ENCODE peak calls at places on chromosomes 3 and 15, in six cellular contexts. Q is OCI-LY7, G is ovary, N is tibial nerve, I is cardiac muscle cell, X is uterus. A is an unnamed sample. For H3K9me3, the result is how much of the 10 kb centered on the place peaks cover.

GRCh38 chr15:66498501-66499386 is 1.2 kb upstream of the SNAPC5 start:
- DNase-seq in Q (peak), G (no peak), N (no peak), I (peak), X (no peak), A (no peak)

GRCh38 chr3:64316971-64317370 is 91.7 kb upstream of the PRICKLE2 start:
- DNase-seq in Q (no peak), G (no peak), N (no peak), I (no peak), X (no peak), A (no peak)

GRCh38 chr15:54029076-54029475 is 50.8 kb downstream of the UNC13C start:
- DNase-seq in Q (no peak), G (no peak), N (no peak), I (no peak), X (no peak), A (no peak)

GRCh38 chr3:138879541-138880380 is 45.0 kb upstream of the PIK3CB start:
- DNase-seq in Q (no peak), G (no peak), N (no peak), I (no peak), X (no peak), A (no peak)

GRCh38 chr3:109122690-109123089 is 4.8 kb upstream of the MORC1 start:
- DNase-seq in Q (no peak), G (no peak), N (no peak), I (no peak), X (no peak), A (no peak)

GRCh38 chr3:42097166-42097946 is 6.2 kb downstream of the TRAK1 start:
- DNase-seq in Q (no peak), G (no peak), N (no peak), I (peak), X (no peak), A (no peak)

GRCh38 chr3:38560284-38560683 is 64.1 kb downstream of the EXOG start:
- DNase-seq in Q (no peak), G (no peak), N (no peak), I (no peak), X (no peak), A (no peak)

GRCh38 chr3:45414823-45415222 is 26.4 kb downstream of the LARS2 start:
- DNase-seq in Q (no peak), G (no peak), N (no peak), I (no peak), X (no peak), A (no peak)

GRCh38 chr15:53576841-53577240 is 182.6 kb downstream of the WDR72 start:
- DNase-seq in Q (no peak), G (no peak), N (no peak), I (no peak), X (no peak), A (no peak)

GRCh38 chr15:59388670-59389069 is 16.0 kb upstream of the MYO1E start:
- DNase-seq in Q (no peak), G (peak), N (no peak), I (peak), X (peak), A (no peak)

DNA sequence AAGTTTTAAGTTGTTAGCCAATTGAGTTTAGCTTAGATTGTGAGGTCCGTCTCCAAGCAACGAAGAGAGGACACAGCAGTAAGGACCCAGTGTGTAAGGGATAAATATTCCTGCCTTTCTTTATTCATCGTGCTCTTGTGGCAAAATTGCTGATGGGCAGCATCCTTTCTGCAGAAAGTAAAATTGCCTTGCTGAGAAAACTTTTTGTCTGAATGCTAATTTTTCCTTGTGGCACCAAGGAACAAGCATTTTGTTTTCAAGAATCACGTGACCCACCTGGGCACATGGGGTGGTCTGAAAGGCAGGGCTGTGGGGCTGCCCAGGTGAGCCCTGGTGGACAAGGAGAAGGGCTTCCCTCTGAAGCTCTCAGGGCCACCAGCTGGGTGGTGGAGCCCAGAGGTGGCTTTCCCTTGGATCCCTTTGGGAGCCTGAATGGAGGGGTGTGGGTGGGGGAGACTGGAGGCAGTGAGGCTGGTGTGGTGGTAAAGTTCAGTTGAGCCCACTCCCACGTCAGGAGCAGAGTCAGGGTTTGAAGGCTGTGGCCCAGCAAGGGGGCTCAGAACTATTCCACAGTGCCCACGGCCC is 24.0 kb upstream of the TMCC1 start:
- DNase-seq in Q (no peak), G (no peak), N (no peak), I (no peak), X (no peak), A (no peak)
- H3K9me3 ChIP-seq in Q (under half), G (under half), N (under half), I (under half), X (under half), A (under half)

GRCh38 chr15:26475554-26475953 is 297.3 kb downstream of the GABRB3 start:
- DNase-seq in Q (no peak), G (no peak), N (no peak), I (no peak), X (no peak), A (no peak)
- H3K9me3 ChIP-seq in Q (under half), G (under half), N (under half), I (under half), X (under half), A (under half)

DNA sequence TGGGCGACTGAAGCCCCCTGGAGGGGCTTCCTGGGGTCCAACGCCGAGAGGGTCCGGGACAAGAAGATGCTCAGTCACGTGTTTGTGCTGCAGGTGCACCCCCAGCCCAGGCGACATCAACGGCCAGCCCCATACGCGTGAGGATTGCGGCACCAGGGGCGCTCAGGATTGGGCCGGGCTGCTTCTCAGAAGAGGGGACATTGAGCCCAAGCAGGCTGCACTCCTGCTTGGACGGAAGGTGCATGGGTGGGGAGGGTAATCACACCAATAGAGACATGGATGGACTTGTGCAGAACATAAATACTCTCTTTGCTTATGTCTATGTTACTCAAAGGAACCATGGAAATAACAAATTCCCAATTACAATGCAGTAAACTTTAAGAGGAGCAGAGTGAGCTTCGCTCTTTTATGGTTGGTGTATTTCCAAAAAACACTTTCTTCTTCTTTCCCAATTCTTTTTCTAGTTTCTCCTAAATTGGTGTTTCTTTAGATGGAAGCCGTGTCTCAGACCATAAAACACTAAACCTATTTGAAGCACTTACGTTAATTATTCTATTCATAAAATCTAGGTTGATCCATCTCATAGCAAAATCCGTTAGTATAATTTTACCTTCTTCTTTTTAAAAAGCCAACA is 182.7 kb downstream of the GOLGA6L6 start:
- DNase-seq in Q (no peak), G (no peak), N (no peak), I (no peak), X (no peak), A (no peak)
- H3K9me3 ChIP-seq in Q (under half), G (under half), N (under half), I (under half), X (under half), A (under half)

GRCh38 chr15:27589782-27590181 is 509.3 kb downstream of the OCA2 start:
- DNase-seq in Q (no peak), G (no peak), N (no peak), I (no peak), X (no peak), A (no peak)
- H3K9me3 ChIP-seq in Q (under half), G (under half), N (under half), I (under half), X (under half), A (under half)